ENCODE peak calls at places on chromosomes 7 and 10, in eight cellular contexts. U is ureter; K is neuronal stem cell; X is activated CD8-positive, alpha-beta memory T cell treated with anti-CD3 and anti-CD28 coated beads for 4 hours; B is CD4-positive, alpha-beta memory T cell; M is H9; D is fibroblast of gingiva; N is stimulated activated CD4-positive, alpha-beta T cell treated with anti-CD3 and anti-CD28 coated beads, Interleukin-1b, Interleukin-23, amount 100 ng/mL, for 4 hours. P is an unnamed sample.

GRCh38 chr10:98030093-98030821 is at the start of gene CRTAC1:
- DNase-seq in U (peak; percentile 70), K (peak; percentile 91), X (no peak), B (no peak), M (peak; percentile 87), D (no peak), N (no peak), P (no peak)

GRCh38 chr10:113957013-113957412 is 86.7 kb upstream of the ADRB1 start:
- DNase-seq in U (no peak), K (no peak), X (no peak), B (no peak), M (no peak), D (peak; percentile 86), N (no peak), P (no peak)

GRCh38 chr7:99543081-99543671 is 8.7 kb downstream of the FAM200A start:
- DNase-seq in U (no peak), K (no peak), X (no peak), B (no peak), M (no peak), D (no peak), N (no peak), P (no peak)

GRCh38 chr10:42928064-42928463 is 145.5 kb downstream of the BMS1 start:
- DNase-seq in U (no peak), K (no peak), X (no peak), B (no peak), M (no peak), D (no peak), N (no peak), P (no peak)

GRCh38 chr7:40541336-40541735 is 406.5 kb downstream of the SUGCT start:
- DNase-seq in U (no peak), K (no peak), X (no peak), B (no peak), M (no peak), D (peak; percentile 56), N (no peak), P (no peak)

GRCh38 chr10:119750391-119751230 is 24.8 kb downstream of the INPP5F start:
- DNase-seq in U (peak; percentile 75), K (peak; percentile 71), X (peak; percentile 19), B (peak; percentile 44), M (peak; percentile 76), D (peak; percentile 75), N (peak; percentile 48), P (peak; percentile 43)

GRCh38 chr7:87517136-87517805 is 41.8 kb upstream of the ABCB4 start:
- DNase-seq in U (no peak), K (no peak), X (no peak), B (no peak), M (no peak), D (peak; percentile 2), N (no peak), P (no peak)

GRCh38 chr10:32412499-32412853 is 33.5 kb upstream of the CCDC7 start:
- DNase-seq in U (no peak), K (no peak), X (no peak), B (no peak), M (no peak), D (no peak), N (no peak), P (no peak)

GRCh38 chr10:120948889-120949382 is 97.8 kb downstream of the WDR11 start:
- DNase-seq in U (peak; percentile 75), K (peak; percentile 67), X (peak; percentile 20), B (peak; percentile 49), M (peak; percentile 75), D (peak; percentile 47), N (no peak), P (no peak)

GRCh38 chr7:149473251-149473650 is 12.4 kb upstream of the ZNF777 start:
- DNase-seq in U (no peak), K (no peak), X (no peak), B (no peak), M (no peak), D (no peak), N (no peak), P (no peak)

GRCh38 chr7:74655785-74656420 is 1.6 kb upstream of the GTF2I start:
- DNase-seq in U (no peak), K (no peak), X (no peak), B (no peak), M (no peak), D (no peak), N (no peak), P (no peak)

GRCh38 chr7:138962561-138963270 is 18.5 kb downstream of the KIAA1549 start:
- DNase-seq in U (no peak), K (no peak), X (no peak), B (no peak), M (no peak), D (no peak), N (no peak), P (no peak)

GRCh38 chr7:45196374-45196773 is 38.8 kb downstream of the RAMP3 start:
- DNase-seq in U (no peak), K (no peak), X (no peak), B (no peak), M (no peak), D (no peak), N (no peak), P (peak; percentile 62)

GRCh38 chr10:30176776-30177533 is 117.6 kb upstream of the JCAD start:
- DNase-seq in U (no peak), K (no peak), X (no peak), B (no peak), M (no peak), D (peak; percentile 71), N (no peak), P (no peak)

GRCh38 chr7:106269263-106269961 is 15.4 kb downstream of the NAMPT start:
- DNase-seq in U (no peak), K (no peak), X (no peak), B (no peak), M (no peak), D (no peak), N (no peak), P (no peak)

GRCh38 chr10:113562693-113563092 is 9.8 kb downstream of the HABP2 start:
- DNase-seq in U (no peak), K (no peak), X (no peak), B (no peak), M (no peak), D (no peak), N (no peak), P (no peak)

GRCh38 chr7:129790136-129790535 is 162.6 kb downstream of the UBE2H start:
- DNase-seq in U (no peak), K (no peak), X (no peak), B (no peak), M (no peak), D (no peak), N (no peak), P (no peak)

GRCh38 chr10:71502221-71502620 is 105.5 kb downstream of the CDH23 start:
- DNase-seq in U (no peak), K (no peak), X (no peak), B (no peak), M (no peak), D (no peak), N (no peak), P (no peak)

GRCh38 chr10:98921381-98921780 is 314.3 kb downstream of the HPSE2 start:
- DNase-seq in U (no peak), K (no peak), X (no peak), B (no peak), M (no peak), D (no peak), N (no peak), P (no peak)

GRCh38 chr10:49225218-49225876 is 37.2 kb upstream of the TMEM273 start:
- DNase-seq in U (no peak), K (no peak), X (no peak), B (no peak), M (no peak), D (no peak), N (no peak), P (no peak)

GRCh38 chr10:67784584-67784983 is 53.4 kb downstream of the DNAJC12 start:
- DNase-seq in U (no peak), K (no peak), X (no peak), B (no peak), M (no peak), D (no peak), N (no peak), P (no peak)

GRCh38 chr10:125633517-125633999 is 49.4 kb downstream of the TEX36 start:
- DNase-seq in U (no peak), K (no peak), X (no peak), B (no peak), M (no peak), D (no peak), N (no peak), P (no peak)

GRCh38 chr7:139763330-139763729 is 14.5 kb downstream of the HIPK2 start:
- DNase-seq in U (no peak), K (no peak), X (no peak), B (no peak), M (no peak), D (no peak), N (no peak), P (no peak)

P was measured in naive thymus-derived CD4-positive, alpha-beta T cell.